ENCODE peak calls at places on chromosomes 6 and 20, in eight cellular contexts. Y, A, O, C, F, P, B and V are unnamed samples.

GRCh38 chr20:16472045-16472872 is 101.0 kb downstream of the KIF16B start:
- DNase-seq in Y (no peak), A (no peak), O (peak), C (no peak), F (no peak), P (no peak), B (no peak), V (peak)

GRCh38 chr6:116047173-116047933 is 13.3 kb downstream of the FRK start:
- DNase-seq in Y (no peak), A (no peak), O (peak), C (peak), F (no peak), P (no peak), B (no peak), V (no peak)

GRCh38 chr6:167695831-167696230 is 130.9 kb upstream of the AFDN start:
- DNase-seq in Y (no peak), A (no peak), O (no peak), C (no peak), F (no peak), P (no peak), B (no peak), V (no peak)

GRCh38 chr6:166691741-166692140 is 64.7 kb upstream of the RPS6KA2 start:
- DNase-seq in Y (no peak), A (no peak), O (no peak), C (no peak), F (peak), P (no peak), B (no peak), V (no peak)

GRCh38 chr6:29490552-29490951 is 2.8 kb upstream of the MAS1L start:
- DNase-seq in Y (no peak), A (no peak), O (no peak), C (no peak), F (no peak), P (no peak), B (no peak), V (peak)

GRCh38 chr6:151209071-151209831 is 30.5 kb upstream of the AKAP12 start:
- DNase-seq in Y (peak), A (no peak), O (peak), C (no peak), F (peak), P (peak), B (no peak), V (no peak)

GRCh38 chr6:109397020-109397419 is 14.8 kb upstream of the CD164 start:
- DNase-seq in Y (no peak), A (no peak), O (no peak), C (peak), F (peak), P (no peak), B (no peak), V (peak)

GRCh38 chr20:35091808-35092523 is 641 bp downstream of the TRPC4AP start:
- DNase-seq in Y (peak), A (no peak), O (peak), C (no peak), F (peak), P (no peak), B (no peak), V (no peak)

GRCh38 chr6:117380298-117380697 is 45.4 kb downstream of the ROS1 start:
- DNase-seq in Y (no peak), A (no peak), O (no peak), C (no peak), F (no peak), P (no peak), B (no peak), V (no peak)

GRCh38 chr20:3239026-3239866 is at the start of gene SLC4A11:
- DNase-seq in Y (peak), A (peak), O (peak), C (peak), F (peak), P (peak), B (no peak), V (peak)

GRCh38 chr20:51648571-51648947 is 106.0 kb upstream of the NFATC2 start:
- DNase-seq in Y (no peak), A (no peak), O (no peak), C (no peak), F (no peak), P (no peak), B (no peak), V (no peak)

GRCh38 chr20:60589624-60590023 is 631.4 kb downstream of the CDH26 start:
- DNase-seq in Y (no peak), A (no peak), O (no peak), C (no peak), F (no peak), P (no peak), B (no peak), V (peak)

GRCh38 chr6:166488081-166488685 is 98.3 kb downstream of the RAMACL start:
- DNase-seq in Y (no peak), A (no peak), O (no peak), C (no peak), F (peak), P (no peak), B (peak), V (peak)

GRCh38 chr6:149306967-149307366 is 10.5 kb upstream of the TAB2 start:
- DNase-seq in Y (no peak), A (no peak), O (no peak), C (no peak), F (no peak), P (no peak), B (no peak), V (no peak)

GRCh38 chr6:97653517-97653916 is 370.5 kb upstream of the MMS22L start:
- DNase-seq in Y (no peak), A (no peak), O (no peak), C (no peak), F (no peak), P (no peak), B (no peak), V (no peak)

GRCh38 chr6:147441751-147442150 is 66.7 kb upstream of the SAMD5 start:
- DNase-seq in Y (no peak), A (no peak), O (no peak), C (no peak), F (no peak), P (no peak), B (no peak), V (no peak)

GRCh38 chr6:106084106-106084963 is 1.8 kb upstream of the PRDM1 start:
- DNase-seq in Y (no peak), A (peak), O (peak), C (peak), F (peak), P (peak), B (peak), V (peak)

GRCh38 chr20:34768105-34768504 is 57.3 kb downstream of the NCOA6 start:
- DNase-seq in Y (no peak), A (no peak), O (no peak), C (no peak), F (peak), P (no peak), B (no peak), V (no peak)

GRCh38 chr20:64167676-64168075 is 3.4 kb downstream of the MYT1 start:
- DNase-seq in Y (no peak), A (no peak), O (no peak), C (no peak), F (no peak), P (no peak), B (no peak), V (no peak)

GRCh38 chr6:112717856-112718255 is 370.7 kb downstream of the RFPL4B start:
- DNase-seq in Y (no peak), A (no peak), O (no peak), C (no peak), F (peak), P (no peak), B (no peak), V (no peak)

GRCh38 chr6:33802186-33803061 is 1.4 kb downstream of the MLN start:
- DNase-seq in Y (no peak), A (no peak), O (no peak), C (no peak), F (no peak), P (no peak), B (no peak), V (no peak)

GRCh38 chr20:53070714-53071392 is 98.7 kb downstream of the TSHZ2 start:
- DNase-seq in Y (no peak), A (no peak), O (peak), C (no peak), F (peak), P (no peak), B (no peak), V (no peak)

GRCh38 chr6:144296973-144297372 is 11.8 kb downstream of the UTRN start:
- DNase-seq in Y (no peak), A (no peak), O (no peak), C (no peak), F (peak), P (no peak), B (no peak), V (no peak)

GRCh38 chr6:11374036-11375010 is 141.9 kb upstream of the NEDD9 start:
- DNase-seq in Y (no peak), A (no peak), O (peak), C (no peak), F (no peak), P (no peak), B (peak), V (no peak)

GRCh38 chr20:23126281-23127061 is 40.3 kb upstream of the CD93 start:
- DNase-seq in Y (no peak), A (no peak), O (no peak), C (no peak), F (no peak), P (no peak), B (no peak), V (no peak)
- H3K4me2 ChIP-seq in Y (no peak), A (no peak), O (no peak), C (no peak), F (no peak), P (no peak), B (no peak), V (no peak)

DNA sequence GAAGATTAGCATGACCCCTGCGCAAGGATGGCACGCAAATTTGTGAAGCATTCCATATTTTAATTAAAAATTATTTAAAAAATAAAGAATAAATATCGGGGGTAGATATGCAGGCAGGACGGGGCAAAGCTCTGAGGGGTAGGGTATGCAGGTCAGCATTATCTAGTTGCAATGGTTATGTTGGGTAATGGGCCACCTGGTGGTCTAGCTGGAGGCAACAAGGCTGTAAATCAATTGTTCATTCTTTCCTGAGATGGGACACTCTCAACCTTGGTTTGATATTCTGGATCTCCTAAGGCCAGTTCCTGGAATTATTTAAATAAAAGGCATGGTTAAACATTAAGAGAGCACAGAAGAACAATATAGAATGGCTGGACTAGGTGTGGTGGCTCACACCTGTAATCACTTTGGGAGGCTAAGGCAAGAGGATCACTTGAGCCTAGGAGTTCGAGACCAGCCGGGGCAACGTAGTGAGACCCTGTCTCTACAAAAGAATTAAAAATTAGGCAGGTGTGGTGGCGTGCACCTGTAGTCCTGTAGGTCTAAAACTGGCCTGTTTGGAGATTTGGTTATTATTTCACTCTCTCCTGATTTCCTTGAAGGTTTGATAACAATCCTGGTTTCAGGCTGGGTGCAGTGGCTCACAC is 15.5 kb downstream of the SRSF6 start:
- DNase-seq in Y (no peak), A (no peak), O (no peak), C (no peak), F (no peak), P (no peak), B (no peak), V (no peak)
- TF ChIP-seq CTCF in Y (peak), A (peak), O (peak), C (no peak), F (no peak), P (no peak), B (no peak), V (no peak)

GRCh38 chr20:58709013-58709702 is 16.6 kb downstream of the NPEPL1 start:
- DNase-seq in Y (peak), A (peak), O (no peak), C (no peak), F (no peak), P (no peak), B (no peak), V (no peak)
- TF ChIP-seq MAX in Y (no peak), A (no peak), O (no peak), C (no peak), F (no peak), P (no peak), B (no peak), V (no peak)

GRCh38 chr6:49913656-49914055 is 47.3 kb upstream of the CRISP1 start:
- DNase-seq in Y (no peak), A (no peak), O (no peak), C (no peak), F (no peak), P (no peak), B (no peak), V (no peak)
- H3K4me2 ChIP-seq in Y (no peak), A (no peak), O (no peak), C (no peak), F (no peak), P (no peak), B (no peak), V (no peak)

DNA sequence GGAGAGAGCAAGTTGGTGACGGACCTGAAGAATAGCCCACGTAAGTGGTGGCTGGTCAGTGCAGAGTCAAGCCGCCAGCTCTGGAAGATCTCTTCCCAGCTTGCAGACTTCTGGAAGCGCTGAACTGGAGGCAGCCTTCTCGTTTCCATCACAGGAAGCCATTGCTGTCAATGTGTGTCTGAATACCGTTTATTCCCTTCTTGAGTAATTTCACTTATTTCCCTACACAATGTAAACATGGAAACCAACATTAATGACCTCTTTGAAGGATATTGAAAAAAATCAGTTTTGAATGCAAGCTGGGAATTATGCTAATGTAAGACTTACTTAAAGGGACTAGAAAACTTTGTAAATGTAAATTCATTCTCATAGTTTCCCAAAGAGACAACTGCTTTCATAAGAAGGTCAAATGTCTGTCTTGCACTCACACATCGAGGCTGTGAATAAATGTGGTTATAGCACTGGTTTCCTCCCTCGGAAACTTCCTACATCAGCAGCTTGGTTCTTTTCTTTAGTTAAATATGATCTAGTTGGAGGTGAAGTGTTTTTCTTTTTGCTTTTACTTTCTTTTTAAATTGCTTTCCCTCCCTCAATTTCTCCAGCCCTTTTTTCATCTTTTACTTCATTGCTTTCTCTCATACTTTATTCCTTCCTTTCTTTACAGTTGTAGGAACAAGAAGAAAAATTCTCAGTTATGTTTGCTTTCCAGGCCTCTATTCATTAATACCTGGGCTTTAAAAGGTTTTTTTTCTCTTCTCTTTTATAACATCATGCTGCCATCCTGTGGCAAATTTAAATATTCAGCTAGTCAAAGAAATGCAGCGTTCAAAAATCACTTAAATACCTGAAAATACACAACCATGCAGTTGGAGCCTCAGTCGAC is 108.2 kb downstream of the TNFAIP3 start:
- DNase-seq in Y (no peak), A (no peak), O (peak), C (no peak), F (peak), P (peak), B (peak), V (no peak)
- TF ChIP-seq CTCF in Y (peak), A (no peak), O (peak), C (peak), F (no peak), P (peak), B (peak), V (peak)

DNA sequence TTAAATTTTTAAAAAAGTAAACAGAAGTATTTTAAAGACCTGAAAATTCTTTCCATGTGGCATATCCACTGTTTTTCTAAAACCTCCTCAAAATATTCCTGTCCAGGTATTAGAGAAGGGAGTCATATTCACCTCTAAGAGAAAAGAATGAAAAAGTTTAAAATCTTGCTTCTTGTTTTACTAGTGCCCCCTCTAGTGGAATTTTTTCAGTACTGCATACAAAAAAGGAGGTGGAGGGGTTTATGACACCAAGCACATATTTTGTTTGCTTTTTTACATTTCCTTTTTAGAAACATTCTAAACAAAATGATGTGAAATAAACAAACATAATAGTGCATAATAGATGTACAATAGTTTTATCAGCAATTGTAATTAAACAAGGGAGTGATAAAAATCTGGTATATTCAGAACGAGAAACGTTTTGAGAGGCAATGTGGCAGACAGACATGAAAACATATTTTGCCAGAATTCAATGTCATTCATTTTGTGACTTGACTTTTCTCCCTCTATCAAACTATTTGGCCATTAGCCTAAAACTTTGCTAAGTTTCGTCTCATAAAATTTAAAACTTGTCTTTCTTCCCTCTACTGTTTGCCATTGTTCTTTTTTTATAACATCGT is 111.0 kb upstream of the TFAP2D start:
- DNase-seq in Y (peak), A (no peak), O (peak), C (peak), F (peak), P (peak), B (no peak), V (peak)
- TF ChIP-seq MAX in Y (no peak), A (no peak), O (no peak), C (no peak), F (no peak), P (no peak), B (no peak), V (no peak)

GRCh38 chr6:52227495-52227894 is 16.8 kb downstream of the IL17F start:
- DNase-seq in Y (no peak), A (no peak), O (no peak), C (no peak), F (no peak), P (no peak), B (peak), V (no peak)
- H3K4me2 ChIP-seq in Y (no peak), A (no peak), O (no peak), C (no peak), F (no peak), P (no peak), B (peak), V (no peak)

GRCh38 chr20:37393863-37394542 is 48.1 kb downstream of the SRC start:
- DNase-seq in Y (peak), A (no peak), O (no peak), C (no peak), F (no peak), P (no peak), B (no peak), V (no peak)

GRCh38 chr20:37390891-37391525 is 45.1 kb downstream of the SRC start:
- DNase-seq in Y (peak), A (no peak), O (peak), C (peak), F (no peak), P (no peak), B (no peak), V (no peak)

GRCh38 chr20:37390503-37390890 is 44.6 kb downstream of the SRC start:
- DNase-seq in Y (no peak), A (no peak), O (no peak), C (no peak), F (no peak), P (no peak), B (no peak), V (no peak)

GRCh38 chr20:37393196-37393862 is 47.4 kb downstream of the SRC start:
- DNase-seq in Y (peak), A (no peak), O (no peak), C (no peak), F (no peak), P (no peak), B (no peak), V (no peak)

DNA sequence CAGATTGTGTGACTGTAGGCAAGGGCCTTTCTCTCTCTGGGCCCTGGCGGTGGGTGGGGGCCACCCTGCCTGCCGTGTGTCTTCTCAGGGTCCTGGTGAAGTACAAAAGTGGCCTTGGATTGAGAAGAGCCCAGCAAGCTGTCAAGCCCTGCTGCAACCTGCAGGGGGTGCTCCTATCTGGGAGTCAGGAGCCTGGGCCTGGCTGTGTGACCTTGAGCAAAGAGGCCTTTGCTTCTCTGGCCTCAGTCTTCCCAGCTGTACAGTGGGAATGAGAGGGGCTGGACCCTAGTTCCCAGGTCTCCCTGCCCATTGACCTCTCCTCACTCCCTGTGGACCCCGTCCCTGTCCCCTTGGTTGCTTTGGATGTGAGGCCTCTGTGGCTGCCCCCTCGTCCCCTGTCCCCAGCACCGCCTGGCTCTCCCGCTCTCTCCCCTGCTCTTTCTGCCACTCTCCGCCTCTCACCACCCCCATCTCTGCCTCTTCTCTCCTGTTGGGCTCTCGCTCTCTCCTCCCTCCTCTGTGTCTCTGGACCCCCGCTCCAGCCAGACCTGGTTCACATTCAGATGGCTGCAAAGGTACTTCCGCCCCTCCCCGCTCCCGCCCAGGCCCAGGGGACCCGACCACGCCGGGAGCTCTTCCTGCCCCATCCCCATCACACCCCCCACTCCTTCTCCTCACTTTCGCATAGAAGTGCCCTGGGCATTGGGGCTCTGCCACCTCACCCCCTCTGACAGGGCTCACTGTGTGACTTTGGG is 46.7 kb downstream of the SRC start:
- DNase-seq in Y (peak), A (no peak), O (peak), C (peak), F (no peak), P (no peak), B (no peak), V (peak)
- TF ChIP-seq CTCF in Y (peak), A (peak), O (peak), C (peak), F (peak), P (no peak), B (peak), V (peak)

DNA sequence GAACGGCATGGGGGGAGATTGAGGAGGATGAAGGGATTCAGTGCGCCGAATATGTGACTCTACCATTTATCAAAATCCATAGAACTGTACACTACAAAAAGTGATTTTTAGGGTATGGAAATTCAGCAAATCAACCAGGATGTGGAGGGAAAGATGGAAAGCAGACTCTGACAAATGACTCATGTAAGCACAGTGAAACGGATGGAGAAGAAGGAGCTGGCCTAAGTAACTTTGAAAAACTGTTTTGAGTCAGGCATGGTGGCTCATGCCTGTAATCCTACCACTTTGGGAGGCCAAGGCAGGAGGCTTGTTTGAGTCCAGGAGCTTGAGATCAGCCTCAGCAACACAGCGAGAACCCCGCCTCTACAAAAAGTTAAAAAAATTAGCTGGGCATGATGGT is 39.2 kb downstream of the MUC22 start:
- DNase-seq in Y (no peak), A (no peak), O (no peak), C (no peak), F (no peak), P (no peak), B (no peak), V (no peak)
- TF ChIP-seq MAX in Y (peak), A (no peak), O (no peak), C (no peak), F (no peak), P (no peak), B (no peak), V (no peak)